ENCODE peak calls at places on chromosomes 13 and 19, in seven cellular contexts. K is cardiac fibroblast, N is breast epithelium, W is thoracic aorta, M is heart right ventricle, H is mucosa of descending colon, C is retinal pigment epithelial cell. E is an unnamed sample.

GRCh38 chr19:57192064-57192395 is 730 bp downstream of the ZNF264 start:
- DNase-seq in K (peak), N (no peak), W (no peak), M (no peak), H (no peak), C (no peak), E (no peak)

GRCh38 chr19:507286-508203 is at the start of gene TPGS1:
- DNase-seq in K (peak), N (peak), W (no peak), M (peak), H (peak), C (peak), E (peak)

GRCh38 chr13:107847406-107847805 is 367.9 kb downstream of the LIG4 start:
- DNase-seq in K (no peak), N (no peak), W (no peak), M (no peak), H (no peak), C (no peak), E (no peak)

GRCh38 chr19:10701955-10702307 is 692 bp downstream of the QTRT1 start:
- DNase-seq in K (no peak), N (no peak), W (no peak), M (no peak), H (no peak), C (no peak), E (no peak)

GRCh38 chr13:37039908-37040307 is 19.6 kb downstream of the SUPT20H start:
- DNase-seq in K (no peak), N (no peak), W (no peak), M (no peak), H (no peak), C (no peak), E (no peak)

GRCh38 chr19:53076984-53077383 is 26.2 kb downstream of the ZNF160 start:
- DNase-seq in K (peak), N (no peak), W (no peak), M (peak), H (no peak), C (peak), E (no peak)

GRCh38 chr19:1651548-1652394 is 644 bp downstream of the TCF3 start:
- DNase-seq in K (peak), N (no peak), W (no peak), M (peak), H (peak), C (no peak), E (no peak)

GRCh38 chr19:3818479-3818878 is 32.3 kb upstream of the MATK start:
- DNase-seq in K (peak), N (no peak), W (no peak), M (no peak), H (no peak), C (no peak), E (no peak)

GRCh38 chr13:63700366-63700765 is 2284.7 kb upstream of the PCDH20 start:
- DNase-seq in K (no peak), N (no peak), W (no peak), M (no peak), H (no peak), C (no peak), E (no peak)

GRCh38 chr13:73938375-73939070 is 195.7 kb downstream of the KLF12 start:
- DNase-seq in K (peak), N (no peak), W (no peak), M (no peak), H (no peak), C (peak), E (no peak)

GRCh38 chr13:74062933-74063332 is 71.3 kb downstream of the KLF12 start:
- DNase-seq in K (peak), N (no peak), W (peak), M (peak), H (peak), C (no peak), E (no peak)

GRCh38 chr19:3109491-3109890 is 15.3 kb downstream of the GNA11 start:
- DNase-seq in K (no peak), N (no peak), W (no peak), M (no peak), H (no peak), C (no peak), E (no peak)

GRCh38 chr13:44422755-44423643 is 49.4 kb downstream of the SERP2 start:
- DNase-seq in K (peak), N (no peak), W (no peak), M (peak), H (no peak), C (no peak), E (no peak)

GRCh38 chr19:4829001-4829712 is 2.4 kb downstream of the TICAM1 start:
- DNase-seq in K (no peak), N (no peak), W (no peak), M (no peak), H (no peak), C (no peak), E (no peak)

GRCh38 chr13:85638815-85639393 is 160.3 kb downstream of the SLITRK6 start:
- DNase-seq in K (no peak), N (no peak), W (no peak), M (no peak), H (no peak), C (no peak), E (no peak)

GRCh38 chr19:52048604-52049493 is at the start of gene ZNF432:
- DNase-seq in K (peak), N (peak), W (peak), M (peak), H (peak), C (peak), E (peak)

GRCh38 chr13:21231426-21231945 is 55.0 kb downstream of the MRPL57 start:
- DNase-seq in K (no peak), N (no peak), W (no peak), M (no peak), H (no peak), C (no peak), E (no peak)

GRCh38 chr13:50400930-50401553 is 385.8 kb downstream of the KCNRG start:
- DNase-seq in K (peak), N (no peak), W (no peak), M (no peak), H (no peak), C (no peak), E (peak)

GRCh38 chr13:51726446-51727185 is 77.3 kb downstream of the DHRS12 start:
- DNase-seq in K (peak), N (no peak), W (no peak), M (no peak), H (no peak), C (peak), E (no peak)

GRCh38 chr13:67934615-67935330 is 704.6 kb upstream of the PCDH9 start:
- DNase-seq in K (no peak), N (no peak), W (no peak), M (no peak), H (no peak), C (peak), E (no peak)

GRCh38 chr19:43446746-43447489 is 18.5 kb downstream of the LYPD3 start:
- DNase-seq in K (peak), N (peak), W (peak), M (peak), H (peak), C (no peak), E (no peak)

GRCh38 chr19:5172859-5173577 is 167.6 kb downstream of the PTPRS start:
- DNase-seq in K (peak), N (no peak), W (peak), M (no peak), H (no peak), C (peak), E (no peak)

GRCh38 chr13:104779311-104779710 is 1713.1 kb upstream of the SLC10A2 start:
- DNase-seq in K (peak), N (no peak), W (no peak), M (no peak), H (no peak), C (no peak), E (no peak)

GRCh38 chr13:98176777-98177608 is at the start of gene RNF113B:
- DNase-seq in K (no peak), N (no peak), W (no peak), M (no peak), H (no peak), C (no peak), E (no peak)

GRCh38 chr13:98523455-98524102 is 53.3 kb downstream of the STK24 start:
- DNase-seq in K (no peak), N (no peak), W (no peak), M (no peak), H (no peak), C (no peak), E (no peak)

GRCh38 chr19:40717880-40718773 is 1.2 kb downstream of the ITPKC start:
- DNase-seq in K (peak), N (peak), W (no peak), M (no peak), H (peak), C (no peak), E (no peak)

GRCh38 chr19:39407644-39408391 is 1.2 kb downstream of the ZFP36 start:
- DNase-seq in K (peak), N (peak), W (no peak), M (peak), H (peak), C (no peak), E (no peak)

GRCh38 chr13:23357349-23357748 is 76.2 kb downstream of the SACS start:
- DNase-seq in K (peak), N (no peak), W (no peak), M (no peak), H (no peak), C (no peak), E (no peak)

GRCh38 chr19:44747739-44748425 is 626 bp upstream of the BCL3 start:
- DNase-seq in K (peak), N (no peak), W (no peak), M (peak), H (peak), C (no peak), E (no peak)

GRCh38 chr19:51448745-51449093 is 9.5 kb downstream of the SIGLEC8 start:
- DNase-seq in K (no peak), N (no peak), W (no peak), M (no peak), H (no peak), C (no peak), E (no peak)

GRCh38 chr13:59641758-59642157 is 522.0 kb downstream of the DIAPH3 start:
- DNase-seq in K (no peak), N (no peak), W (no peak), M (no peak), H (no peak), C (peak), E (no peak)

GRCh38 chr13:59643906-59644626 is 519.7 kb downstream of the DIAPH3 start:
- DNase-seq in K (no peak), N (no peak), W (no peak), M (no peak), H (no peak), C (no peak), E (no peak)

GRCh38 chr13:59641261-59641660 is 522.5 kb downstream of the DIAPH3 start:
- DNase-seq in K (no peak), N (no peak), W (no peak), M (no peak), H (no peak), C (no peak), E (no peak)

GRCh38 chr13:59638404-59638803 is 525.3 kb downstream of the DIAPH3 start:
- DNase-seq in K (no peak), N (no peak), W (no peak), M (no peak), H (no peak), C (peak), E (no peak)

DNA sequence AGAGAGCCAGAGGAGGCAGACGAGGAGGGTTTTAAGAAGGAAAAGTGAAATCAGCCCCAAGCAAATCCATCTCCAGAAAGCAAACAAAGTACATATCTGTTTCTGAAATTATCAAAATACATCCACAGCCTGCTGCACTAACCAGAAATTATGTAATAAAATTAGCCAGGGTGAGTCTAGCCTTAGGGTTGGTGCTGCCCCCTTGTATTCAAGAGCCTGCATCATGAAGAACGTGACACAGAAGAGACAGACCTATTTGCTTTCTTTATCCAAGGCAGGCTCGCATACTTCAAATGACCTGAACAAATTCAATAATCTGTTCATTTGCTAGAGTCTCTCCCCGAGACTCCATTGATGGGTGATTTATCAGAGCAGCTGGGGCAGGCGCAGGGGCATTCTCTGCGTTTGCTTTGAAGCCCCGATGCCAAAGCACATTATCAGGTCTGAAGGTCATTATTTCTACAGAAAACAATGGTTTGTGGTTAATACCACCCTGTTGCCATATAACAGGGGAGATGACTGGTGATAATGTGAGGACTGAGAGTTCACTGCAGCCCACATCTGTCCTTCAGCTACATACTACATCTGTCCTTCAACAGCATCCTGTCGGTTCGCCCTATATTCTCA is 520.4 kb downstream of the DIAPH3 start:
- DNase-seq in K (no peak), N (no peak), W (no peak), M (no peak), H (no peak), C (no peak), E (no peak)
- TF ChIP-seq CTCF in K (no peak), N (no peak), W (no peak), M (no peak), H (no peak), C (no peak), E (no peak)

DNA sequence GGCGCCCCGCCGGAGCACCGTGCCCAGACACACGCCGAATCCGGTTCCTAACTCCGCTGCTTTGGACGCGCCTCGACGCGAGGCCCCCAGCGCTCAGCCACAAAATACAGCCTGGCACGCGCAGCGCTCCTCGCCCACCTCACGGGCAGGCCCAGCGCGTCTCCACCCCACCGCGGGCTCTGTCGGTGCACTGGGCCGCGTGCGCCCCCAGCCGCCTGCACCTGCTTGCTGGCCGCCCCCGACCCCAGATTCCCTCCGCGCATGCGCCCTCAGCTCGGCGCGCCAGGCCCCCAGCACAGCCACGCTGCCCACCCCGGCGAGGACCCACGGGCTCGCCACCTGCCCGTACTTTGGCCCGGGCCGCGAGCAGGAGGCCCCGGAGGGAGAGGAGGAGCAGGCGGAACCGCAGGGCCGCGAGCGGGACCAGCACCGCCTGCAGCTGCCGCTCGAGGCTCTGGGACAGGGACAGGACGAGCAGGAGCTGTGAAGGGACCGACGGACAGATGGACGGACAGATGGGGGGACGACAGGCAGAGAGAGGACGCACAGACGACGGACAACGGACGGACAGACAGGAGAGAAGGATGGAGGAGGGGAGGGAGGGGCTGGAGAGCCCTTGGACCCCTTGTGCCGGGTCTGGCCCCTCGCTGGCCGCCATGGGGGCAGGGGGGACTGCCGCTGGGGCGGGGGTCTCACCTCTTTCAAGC is 5.4 kb downstream of the ANO8 start:
- DNase-seq in K (no peak), N (no peak), W (no peak), M (no peak), H (peak), C (no peak), E (no peak)
- H3K4me3 ChIP-seq in K (no peak), N (peak), W (peak), M (no peak), H (no peak), C (no peak), E (no peak)

GRCh38 chr13:53191091-53191490 is 162.5 kb downstream of the OLFM4 start:
- DNase-seq in K (peak), N (no peak), W (no peak), M (no peak), H (no peak), C (no peak), E (no peak)

GRCh38 chr13:53189162-53189561 is 160.5 kb downstream of the OLFM4 start:
- DNase-seq in K (no peak), N (no peak), W (no peak), M (no peak), H (no peak), C (no peak), E (no peak)
- TF ChIP-seq CTCF in K (no peak), N (no peak), W (no peak), M (no peak), H (no peak), C (no peak), E (no peak)

GRCh38 chr13:99967884-99968520 is 3.6 kb downstream of the ZIC5 start:
- DNase-seq in K (no peak), N (no peak), W (no peak), M (no peak), H (no peak), C (no peak), E (no peak)
- H3K4me3 ChIP-seq in K (no peak), N (peak), W (peak), M (peak), H (no peak), C (no peak), E (peak)

DNA sequence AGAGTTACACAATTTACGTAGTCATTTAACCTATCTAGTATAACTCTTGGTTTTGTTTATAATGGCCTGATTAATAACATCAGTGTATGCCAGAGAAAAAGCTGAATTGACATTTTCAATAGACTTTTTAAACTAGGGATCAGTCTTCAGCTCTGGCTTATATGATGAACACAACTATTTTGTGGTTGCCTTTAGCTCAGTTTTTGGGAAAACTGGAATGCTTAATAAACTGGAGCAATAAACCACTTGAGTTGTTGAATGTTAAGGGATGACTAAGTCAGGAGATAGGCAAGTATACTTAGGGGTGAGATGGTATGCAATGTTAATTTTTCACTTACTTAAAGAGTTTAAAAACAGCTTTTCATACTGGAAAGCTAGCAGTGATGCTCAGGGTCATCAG is 2.3 kb downstream of the NDFIP2 start:
- DNase-seq in K (peak), N (no peak), W (no peak), M (no peak), H (no peak), C (no peak), E (no peak)
- TF ChIP-seq CTCF in K (no peak), N (no peak), W (no peak), M (no peak), H (no peak), C (no peak), E (no peak)

GRCh38 chr19:6224308-6224675 is 55.5 kb downstream of the MLLT1 start:
- DNase-seq in K (no peak), N (no peak), W (no peak), M (peak), H (peak), C (no peak), E (no peak)

GRCh38 chr19:6225232-6225635 is 54.5 kb downstream of the MLLT1 start:
- DNase-seq in K (no peak), N (no peak), W (no peak), M (no peak), H (peak), C (no peak), E (no peak)

GRCh38 chr19:6226444-6227155 is 53.2 kb downstream of the MLLT1 start:
- DNase-seq in K (no peak), N (no peak), W (no peak), M (no peak), H (no peak), C (no peak), E (no peak)

GRCh38 chr19:6227156-6227940 is 52.4 kb downstream of the MLLT1 start:
- DNase-seq in K (no peak), N (no peak), W (no peak), M (no peak), H (no peak), C (no peak), E (no peak)

GRCh38 chr19:6226012-6226411 is 53.8 kb downstream of the MLLT1 start:
- DNase-seq in K (no peak), N (no peak), W (no peak), M (no peak), H (peak), C (no peak), E (no peak)
- H3K4me3 ChIP-seq in K (no peak), N (no peak), W (no peak), M (no peak), H (no peak), C (no peak), E (no peak)

GRCh38 chr13:110505594-110505993 is 55.9 kb downstream of the RAB20 start:
- DNase-seq in K (no peak), N (no peak), W (no peak), M (no peak), H (no peak), C (no peak), E (no peak)
- TF ChIP-seq CTCF in K (no peak), N (no peak), W (no peak), M (no peak), H (no peak), C (no peak), E (no peak)

GRCh38 chr19:21269813-21270212 is 59.4 kb downstream of the ZNF708 start:
- DNase-seq in K (no peak), N (no peak), W (no peak), M (no peak), H (no peak), C (no peak), E (no peak)
- H3K4me3 ChIP-seq in K (no peak), N (no peak), W (no peak), M (no peak), H (no peak), C (no peak), E (no peak)

DNA sequence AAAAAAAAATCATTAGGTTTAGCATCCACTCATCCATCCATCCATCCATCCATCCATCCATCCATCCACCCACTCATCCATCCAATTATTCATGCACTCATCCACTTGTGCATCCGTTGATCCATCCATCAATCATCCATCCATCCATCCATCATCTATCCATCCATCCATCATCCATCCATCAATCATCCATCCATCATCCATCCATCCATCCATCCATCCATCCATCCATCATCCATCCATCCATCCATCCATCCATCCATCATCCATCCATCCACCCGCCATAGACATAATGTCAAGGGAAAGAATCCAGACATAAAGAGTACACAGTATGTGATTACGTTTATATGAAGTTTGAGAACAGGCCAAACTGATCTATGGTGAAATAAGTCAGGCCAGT is 9.0 kb upstream of the SELENOW start:
- DNase-seq in K (no peak), N (no peak), W (no peak), M (no peak), H (no peak), C (no peak), E (no peak)
- TF ChIP-seq CTCF in K (no peak), N (no peak), W (no peak), M (no peak), H (no peak), C (no peak), E (no peak)

DNA sequence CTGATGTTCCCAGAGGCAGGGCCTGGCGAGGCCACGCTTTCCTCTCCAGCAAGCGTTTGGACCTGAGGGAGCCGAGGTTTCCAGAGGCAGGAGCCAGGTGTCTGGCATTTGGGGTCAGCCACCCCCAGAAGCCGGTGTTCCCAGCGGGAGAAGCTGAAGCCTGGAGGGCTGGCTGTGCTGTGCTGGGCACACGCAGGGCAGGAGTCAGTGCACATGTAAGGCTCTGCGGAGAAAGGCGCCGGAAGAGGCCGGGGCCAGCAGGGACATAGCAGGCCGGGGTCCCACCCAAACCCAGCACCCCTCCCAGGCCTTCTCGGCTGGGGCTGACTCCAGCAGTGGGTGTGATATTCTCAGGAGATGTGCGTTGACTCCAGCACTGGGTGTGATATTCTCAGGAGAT is 31.6 kb downstream of the MCF2L start:
- DNase-seq in K (no peak), N (no peak), W (no peak), M (no peak), H (no peak), C (no peak), E (no peak)
- H3K4me3 ChIP-seq in K (no peak), N (no peak), W (no peak), M (peak), H (no peak), C (no peak), E (no peak)